ENCODE peak calls at places on chromosomes 4 and X, in four cellular contexts. F, D, O and E are unnamed samples.

GRCh38 chr4:152937535-152938236 is 1.6 kb downstream of the FHDC1 start:
- DNase-seq in O (peak; percentile 41), D (peak; percentile 75), F (no peak), E (no peak)

GRCh38 chr4:74223098-74223497 is 65.2 kb downstream of the MTHFD2L start:
- DNase-seq in O (no peak), F (no peak), D (no peak), E (no peak)

GRCh38 chr4:182643801-182644311 is 273.3 kb downstream of the DCTD start:
- DNase-seq in F (no peak), O (no peak), D (no peak), E (no peak)

GRCh38 chr4:79632114-79632513 is 224.1 kb upstream of the GK2 start:
- DNase-seq in D (peak; percentile 84), F (no peak), O (no peak), E (no peak)

GRCh38 chr4:168995537-168996295 is 14.3 kb downstream of the CBR4 start:
- DNase-seq in F (no peak), D (no peak), O (no peak), E (no peak)

GRCh38 chrX:68938244-68939004 is 109.6 kb downstream of the EFNB1 start:
- DNase-seq in D (no peak), F (no peak), O (peak; percentile 4), E (no peak)

GRCh38 chr4:79294064-79294463 is 31.8 kb downstream of the NAA11 start:
- DNase-seq in O (no peak), F (no peak), D (no peak), E (no peak)

GRCh38 chrX:5876984-5877655 is 351.5 kb downstream of the NLGN4X start:
- DNase-seq in F (no peak), O (peak; percentile 9), D (peak; percentile 8), E (no peak)

GRCh38 chr4:57098945-57099344 is 11.2 kb downstream of the IGFBP7 start:
- DNase-seq in O (no peak), D (no peak), F (no peak), E (no peak)

GRCh38 chr4:62927574-62927973 is 1481.7 kb downstream of the TECRL start:
- DNase-seq in O (no peak), D (no peak), F (no peak), E (no peak)

GRCh38 chr4:110515676-110516075 is 39.7 kb downstream of the ENPEP start:
- DNase-seq in D (peak; percentile 2), F (no peak), O (no peak), E (no peak)

GRCh38 chr4:116303736-116304188 is 781.6 kb downstream of the TRAM1L1 start:
- DNase-seq in D (no peak), F (no peak), O (no peak), E (no peak)

GRCh38 chr4:184347251-184348239 is 126.8 kb downstream of the IRF2 start:
- DNase-seq in D (peak; percentile 82), O (peak; percentile 72), F (no peak), E (no peak)

GRCh38 chr4:103075894-103076776 is at the start of gene SLC9B2:
- DNase-seq in F (peak; percentile 38), O (peak; percentile 59), D (peak; percentile 79), E (peak; percentile 38)

GRCh38 chr4:94307231-94307840 is 35.3 kb downstream of the HPGDS start:
- DNase-seq in F (no peak), O (no peak), D (peak; percentile 11), E (no peak)

GRCh38 chr4:152162331-152162697 is 373.6 kb downstream of the FBXW7 start:
- DNase-seq in O (no peak), D (no peak), F (no peak), E (no peak)

GRCh38 chr4:144645621-144646522 is at the start of gene HHIP:
- DNase-seq in D (peak; percentile 8), F (no peak), O (peak; percentile 25), E (peak; percentile 33)

GRCh38 chrX:134599173-134599914 is 58.9 kb downstream of the PLAC1 start:
- DNase-seq in O (no peak), D (no peak), F (no peak), E (peak; percentile 32)

GRCh38 chr4:41145571-41146078 is 68.7 kb downstream of the APBB2 start:
- DNase-seq in O (no peak), F (no peak), D (no peak), E (no peak)

GRCh38 chr4:164731827-164732474 is 22.0 kb upstream of the SMIM31 start:
- DNase-seq in O (peak; percentile 32), F (peak; percentile 43), D (peak; percentile 57), E (no peak)

GRCh38 chr4:183118585-183118984 is 19.5 kb downstream of the WWC2 start:
- DNase-seq in F (no peak), D (no peak), O (no peak), E (no peak)

GRCh38 chr4:177309525-177310371 is at the start of gene NEIL3:
- DNase-seq in F (peak; percentile 73), O (peak; percentile 94), D (peak; percentile 97), E (peak; percentile 66)

GRCh38 chr4:8320386-8320750 is 50.8 kb downstream of the HTRA3 start:
- DNase-seq in F (no peak), O (no peak), D (peak; percentile 31), E (no peak)

GRCh38 chr4:174739576-174739975 is 89.5 kb downstream of the GLRA3 start:
- DNase-seq in O (no peak), F (no peak), D (no peak), E (no peak)

GRCh38 chr4:169439244-169439643 is 168.5 kb upstream of the SH3RF1 start:
- DNase-seq in F (no peak), D (no peak), O (no peak), E (no peak)

GRCh38 chr4:159137176-159137575 is 34.3 kb downstream of the RAPGEF2 start:
- DNase-seq in F (no peak), D (no peak), O (peak; percentile 27), E (no peak)

GRCh38 chr4:99404595-99405287 is 30.4 kb downstream of the ADH7 start:
- DNase-seq in D (no peak), O (no peak), F (peak; percentile 18), E (no peak)

GRCh38 chrX:1390621-1391369 is 1.1 kb downstream of the SLC25A6 start:
- DNase-seq in O (peak; percentile 13), D (no peak), F (no peak), E (no peak)

GRCh38 chrX:68940601-68941000 is 111.8 kb downstream of the EFNB1 start:
- DNase-seq in F (no peak), O (peak; percentile 2), D (no peak), E (no peak)

GRCh38 chr4:152988721-152989553 is 52.8 kb downstream of the FHDC1 start:
- DNase-seq in D (no peak), O (peak; percentile 31), F (no peak), E (no peak)

GRCh38 chr4:85402371-85402770 is 72.6 kb upstream of the ARHGAP24 start:
- DNase-seq in O (no peak), F (no peak), D (no peak), E (no peak)

GRCh38 chrX:70134116-70134477 is 850 bp downstream of the IGBP1 start:
- DNase-seq in O (peak; percentile 11), D (peak; percentile 23), F (no peak), E (no peak)

GRCh38 chr4:7741946-7742806 is 197.5 kb downstream of the AFAP1 start:
- DNase-seq in F (no peak), D (no peak), O (no peak), E (no peak)

GRCh38 chrX:97123001-97123400 is 239.3 kb downstream of the RPA4 start:
- DNase-seq in O (no peak), D (no peak), F (no peak), E (no peak)

GRCh38 chrX:5051831-5052491 is 1176.7 kb downstream of the NLGN4X start:
- DNase-seq in O (peak; percentile 13), D (no peak), F (no peak), E (no peak)

GRCh38 chrX:31213941-31214340 is 142.1 kb upstream of the FTHL17 start:
- DNase-seq in F (no peak), D (peak; percentile 8), O (no peak), E (no peak)

GRCh38 chr4:76380561-76380960 is 40.4 kb downstream of the CCDC158 start:
- DNase-seq in F (no peak), O (no peak), D (no peak), E (no peak)

GRCh38 chr4:75948822-75949444 is 8.1 kb upstream of the NAAA start:
- DNase-seq in D (no peak), F (no peak), O (no peak), E (no peak)

DNA sequence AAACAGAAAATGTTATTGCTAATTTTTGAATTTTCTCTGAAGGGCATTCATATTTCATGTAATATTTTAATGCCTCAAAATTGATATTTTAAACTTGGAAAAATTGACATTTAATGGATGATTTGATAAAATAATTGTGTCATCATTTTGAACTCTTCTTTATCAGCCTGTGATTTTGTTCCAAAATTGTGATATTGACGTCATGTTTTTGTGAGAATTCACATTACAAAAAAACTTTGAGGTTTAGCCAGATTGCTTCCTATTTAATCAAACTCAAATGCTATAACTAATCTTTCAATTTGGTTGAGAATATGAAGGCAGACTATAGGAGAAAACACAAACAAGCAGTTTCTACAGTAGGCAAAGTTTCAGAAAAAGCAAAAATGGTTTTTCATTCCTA is 137.4 kb downstream of the GRIA2 start:
- DNase-seq in F (no peak), O (no peak), D (no peak), E (no peak)
- TF ChIP-seq POLR2A in F (no peak), O (no peak), D (no peak), E (no peak)

GRCh38 chrX:129737921-129738320 is 858 bp upstream of the XPNPEP2 start:
- DNase-seq in D (no peak), O (no peak), F (no peak), E (no peak)
- TF ChIP-seq CTCF in D (no peak), O (no peak), F (no peak), E (no peak)

GRCh38 chr4:67546971-67547370 is 1.7 kb upstream of the CENPC start:
- DNase-seq in O (no peak), D (peak; percentile 48), F (no peak), E (no peak)

GRCh38 chr4:67545199-67545995 is at the start of gene CENPC:
- DNase-seq in D (peak; percentile 99), F (peak; percentile 94), O (peak; percentile 97), E (peak; percentile 93)

GRCh38 chr4:67539830-67540229 is 5.5 kb downstream of the CENPC start:
- DNase-seq in D (no peak), F (no peak), O (no peak), E (no peak)

GRCh38 chr4:67545996-67546356 is 673 bp upstream of the CENPC start:
- DNase-seq in O (no peak), D (no peak), F (no peak), E (no peak)

GRCh38 chr4:67542076-67542475 is 3.2 kb downstream of the CENPC start:
- DNase-seq in O (no peak), D (no peak), F (no peak), E (no peak)
- H3K36me3 ChIP-seq in O (peaks cover 16% of the 10 kb centered on the region), D (peaks cover 65% of the 10 kb centered on the region), F (peaks cover 10% of the 10 kb centered on the region), E (no peaks in the 10 kb centered on the region)

DNA sequence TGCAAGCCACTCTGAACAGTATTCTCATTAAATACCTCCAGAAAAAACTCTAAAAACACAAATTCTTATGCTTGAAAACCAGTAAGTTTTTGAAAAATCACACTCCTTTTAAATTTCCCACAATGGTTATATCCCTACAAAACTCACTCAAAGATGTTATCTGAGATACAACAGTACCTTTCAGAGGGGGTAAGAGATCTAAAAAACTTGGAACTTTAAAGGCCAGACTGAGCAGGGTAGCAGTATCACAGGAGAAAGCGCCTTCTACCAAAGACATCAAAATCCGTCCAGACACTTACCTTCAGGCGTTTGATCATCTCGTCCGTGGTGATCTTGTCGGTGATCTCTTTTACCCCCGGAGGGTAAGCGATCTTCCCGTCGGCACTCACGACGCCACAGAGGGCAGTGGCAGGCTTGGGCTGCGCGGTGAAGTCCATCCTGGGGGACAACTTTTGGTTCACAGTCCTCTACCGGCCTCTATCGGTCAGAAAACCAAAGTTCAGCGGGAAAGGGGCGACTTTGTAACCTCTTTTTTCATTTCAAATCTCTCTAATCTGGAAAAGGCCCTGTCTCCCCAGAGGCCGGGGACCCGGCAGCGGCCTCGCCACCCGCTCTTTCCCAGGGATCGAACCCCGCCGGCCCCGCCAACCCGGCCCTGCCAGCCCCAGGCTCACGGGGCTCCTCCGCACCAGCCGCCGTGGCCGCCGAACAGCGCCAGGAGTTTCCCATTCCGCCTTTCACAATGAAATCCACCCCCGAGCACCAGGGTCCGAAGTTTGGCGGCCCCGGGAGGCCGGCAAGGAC is 1.4 kb downstream of the PDS5A start:
- DNase-seq in D (peak; percentile 89), O (peak; percentile 80), F (peak; percentile 76), E (peak; percentile 88)
- TF ChIP-seq POLR2A in D (no peak), O (no peak), F (no peak), E (no peak)